ENCODE peak calls at places on chromosomes 7 and 10, in nine cellular contexts. R is kidney glomerular epithelial cell, X is caudate nucleus, V is naive B cell, Y is immature natural killer cell, L is LoVo, J is C1 segment of cervical spinal cord, A is globus pallidus, M is dermis microvascular lymphatic vessel endothelial cell. E is an unnamed sample.

GRCh38 chr10:22988581-22989360 is 60.9 kb downstream of the ARMC3 start:
- DNase-seq in Y (peak), A (peak), L (peak), V (peak), J (peak), R (peak), X (no peak), M (peak), E (no peak)

GRCh38 chr7:77665161-77665560 is 31.1 kb upstream of the RSBN1L start:
- DNase-seq in Y (no peak), X (no peak), J (no peak), M (no peak), V (no peak), A (no peak), R (no peak), L (no peak), E (no peak)

GRCh38 chr7:140062528-140063299 is at the start of gene PARP12:
- DNase-seq in V (peak), M (peak), J (peak), Y (peak), R (peak), L (peak), A (peak), X (no peak), E (peak)

GRCh38 chr7:143055754-143056153 is 3.6 kb downstream of the OR6V1 start:
- DNase-seq in Y (no peak), J (no peak), L (no peak), X (no peak), R (no peak), M (no peak), V (no peak), A (no peak), E (no peak)

GRCh38 chr10:33547976-33548375 is 213.5 kb upstream of the NRP1 start:
- DNase-seq in J (no peak), L (no peak), Y (no peak), A (no peak), V (no peak), X (no peak), M (no peak), R (no peak), E (no peak)

GRCh38 chr7:76057813-76058145 is 9.9 kb downstream of the MDH2 start:
- DNase-seq in V (no peak), M (no peak), A (no peak), X (no peak), L (no peak), R (no peak), Y (no peak), J (no peak), E (no peak)

GRCh38 chr10:45155784-45156183 is 155.1 kb downstream of the ZNF22 start:
- DNase-seq in X (no peak), A (no peak), R (no peak), Y (no peak), L (no peak), J (no peak), M (no peak), V (no peak), E (no peak)

GRCh38 chr10:111707066-111707465 is 476.5 kb downstream of the GPAM start:
- DNase-seq in J (no peak), V (no peak), M (no peak), X (no peak), A (no peak), Y (no peak), R (no peak), L (no peak), E (no peak)

GRCh38 chr10:62048919-62049636 is 147.6 kb downstream of the ARID5B start:
- DNase-seq in A (peak), V (no peak), J (peak), L (peak), Y (peak), M (peak), R (peak), X (peak), E (peak)

E was measured in mesenteric fat pad.